ENCODE peak calls at places on chromosome 22, in seven cellular contexts. J, D, H, E, P, A and V are unnamed samples.

GRCh38 chr22:45007247-45007945 is 2.4 kb downstream of the PHF21B start:
- DNase-seq in H (no peak), D (no peak), J (peak; percentile 2), P (peak; percentile 66), E (no peak), A (no peak), V (no peak)

GRCh38 chr22:24289781-24290181 is 19.1 kb downstream of the SPECC1L start:
- DNase-seq in P (peak; percentile 62), A (no peak), D (no peak), J (no peak), H (no peak), E (no peak), V (no peak)

GRCh38 chr22:24303007-24303406 is 32.4 kb downstream of the SPECC1L start:
- DNase-seq in E (no peak), A (no peak), P (no peak), J (no peak), H (no peak), D (no peak), V (no peak)

GRCh38 chr22:41868556-41868955 is 35.7 kb downstream of the SREBF2 start:
- DNase-seq in J (no peak), H (no peak), D (no peak), P (no peak), A (no peak), E (no peak), V (no peak)

GRCh38 chr22:24067587-24068376 is 56.7 kb downstream of the CABIN1 start:
- DNase-seq in A (no peak), D (peak; percentile 25), E (peak; percentile 76), H (no peak), J (no peak), P (peak; percentile 40), V (no peak)

GRCh38 chr22:50686794-50687193 is 14.2 kb downstream of the SHANK3 start:
- DNase-seq in P (no peak), H (no peak), A (peak; percentile 12), E (no peak), D (no peak), J (no peak), V (no peak)

GRCh38 chr22:48894064-48894671 is 933.5 kb downstream of the BRD1 start:
- DNase-seq in P (no peak), E (no peak), J (no peak), D (peak; percentile 4), A (no peak), H (no peak), V (no peak)

GRCh38 chr22:30511903-30512302 is 6.4 kb upstream of the SEC14L4 start:
- DNase-seq in D (no peak), H (no peak), J (no peak), E (no peak), P (no peak), A (no peak), V (no peak)

GRCh38 chr22:44615602-44616180 is 86.3 kb upstream of the PRR5 start:
- DNase-seq in E (no peak), J (no peak), D (no peak), P (no peak), A (no peak), H (no peak), V (no peak)

GRCh38 chr22:20607157-20607907 is 99.9 kb downstream of the MED15 start:
- DNase-seq in E (no peak), D (no peak), P (peak; percentile 73), A (no peak), J (no peak), H (no peak), V (no peak)

GRCh38 chr22:25072406-25072805 is 119.9 kb downstream of the KIAA1671 start:
- DNase-seq in E (no peak), J (no peak), H (no peak), A (no peak), P (no peak), D (no peak), V (no peak)

GRCh38 chr22:50271519-50271970 is 1.4 kb upstream of the MAPK11 start:
- DNase-seq in A (no peak), J (no peak), P (peak; percentile 60), D (peak; percentile 73), E (peak; percentile 75), H (peak; percentile 69), V (peak; percentile 71)

GRCh38 chr22:48644108-48644507 is 1183.6 kb downstream of the BRD1 start:
- DNase-seq in P (no peak), A (no peak), D (no peak), H (no peak), E (no peak), J (no peak), V (no peak)

GRCh38 chr22:35380537-35381423 is at the start of gene HMOX1:
- DNase-seq in A (peak; percentile 98), E (peak; percentile 96), J (peak; percentile 70), H (peak; percentile 92), D (peak; percentile 51), P (peak; percentile 94), V (peak; percentile 92)

GRCh38 chr22:25555506-25556060 is 8.9 kb upstream of the GRK3 start:
- DNase-seq in A (no peak), D (no peak), E (no peak), J (no peak), P (peak; percentile 70), H (no peak), V (no peak)

GRCh38 chr22:41831383-41831782 is 1.5 kb upstream of the SREBF2 start:
- DNase-seq in P (no peak), A (peak; percentile 59), E (no peak), H (no peak), J (no peak), D (peak; percentile 32), V (no peak)

GRCh38 chr22:28435271-28435825 is 244.3 kb downstream of the TTC28 start:
- DNase-seq in J (no peak), P (peak; percentile 59), D (no peak), E (peak; percentile 62), H (peak; percentile 60), A (peak; percentile 45), V (peak; percentile 44)

GRCh38 chr22:31825513-31825912 is 71.7 kb downstream of the DEPDC5 start:
- DNase-seq in H (no peak), D (no peak), E (no peak), J (no peak), P (no peak), A (no peak), V (no peak)

GRCh38 chr22:31829505-31829904 is 75.7 kb downstream of the DEPDC5 start:
- DNase-seq in A (no peak), E (no peak), D (no peak), H (peak; percentile 40), P (no peak), J (peak; percentile 93), V (no peak)

GRCh38 chr22:31830721-31831070 is 76.9 kb downstream of the DEPDC5 start:
- DNase-seq in J (no peak), E (no peak), A (no peak), H (no peak), P (peak; percentile 58), D (no peak), V (no peak)

GRCh38 chr22:31826443-31826842 is 72.6 kb downstream of the DEPDC5 start:
- DNase-seq in P (no peak), J (no peak), A (no peak), D (no peak), H (no peak), E (no peak), V (no peak)

GRCh38 chr22:31828739-31829138 is 74.9 kb downstream of the DEPDC5 start:
- DNase-seq in A (no peak), E (no peak), J (peak; percentile 36), H (no peak), D (no peak), P (no peak), V (no peak)
- H3K27ac ChIP-seq in A (no peak overlapping the region), E (no peak overlapping the region), J (peak overlapping the region; percentile 93), H (no peak overlapping the region), D (no peak overlapping the region), P (no peak overlapping the region), V (no peak overlapping the region)

GRCh38 chr22:27349456-27349855 is 452.1 kb downstream of the MN1 start:
- DNase-seq in H (no peak), A (no peak), J (peak; percentile 11), D (no peak), P (no peak), E (no peak), V (no peak)

GRCh38 chr22:27344546-27344945 is 457.0 kb downstream of the MN1 start:
- DNase-seq in J (no peak), E (no peak), D (no peak), P (peak; percentile 27), A (no peak), H (no peak), V (no peak)

GRCh38 chr22:27345681-27346080 is 455.9 kb downstream of the MN1 start:
- DNase-seq in P (peak; percentile 86), H (no peak), A (no peak), J (no peak), E (no peak), D (no peak), V (no peak)

GRCh38 chr22:27348634-27349033 is 452.9 kb downstream of the MN1 start:
- DNase-seq in D (no peak), P (peak; percentile 36), A (no peak), E (no peak), J (no peak), H (no peak), V (no peak)

DNA sequence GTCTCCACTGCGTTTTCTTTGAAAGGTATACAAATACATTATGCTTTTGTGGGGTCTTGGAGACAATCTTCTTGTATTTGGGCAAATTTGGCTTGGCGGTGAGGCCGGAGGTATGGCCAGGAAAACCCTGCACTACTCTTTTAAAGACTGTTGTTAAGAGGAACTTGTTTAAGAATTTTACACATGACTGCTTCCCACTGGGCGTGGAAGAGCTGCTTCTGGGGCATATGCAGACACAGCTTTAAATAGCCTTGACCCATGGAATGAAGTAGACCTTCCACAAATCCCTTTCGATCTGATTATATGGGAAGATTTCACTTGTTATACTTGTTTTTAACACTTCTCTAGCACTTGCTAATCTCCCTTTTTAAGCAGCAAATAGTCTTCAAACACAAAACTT is 453.6 kb downstream of the MN1 start:
- DNase-seq in A (no peak), J (no peak), P (peak; percentile 78), E (no peak), H (no peak), D (no peak), V (no peak)
- H3K27ac ChIP-seq in A (no peak overlapping the region), J (no peak overlapping the region), P (peak overlapping the region; percentile 86), E (no peak overlapping the region), H (no peak overlapping the region), D (no peak overlapping the region), V (no peak overlapping the region)

DNA sequence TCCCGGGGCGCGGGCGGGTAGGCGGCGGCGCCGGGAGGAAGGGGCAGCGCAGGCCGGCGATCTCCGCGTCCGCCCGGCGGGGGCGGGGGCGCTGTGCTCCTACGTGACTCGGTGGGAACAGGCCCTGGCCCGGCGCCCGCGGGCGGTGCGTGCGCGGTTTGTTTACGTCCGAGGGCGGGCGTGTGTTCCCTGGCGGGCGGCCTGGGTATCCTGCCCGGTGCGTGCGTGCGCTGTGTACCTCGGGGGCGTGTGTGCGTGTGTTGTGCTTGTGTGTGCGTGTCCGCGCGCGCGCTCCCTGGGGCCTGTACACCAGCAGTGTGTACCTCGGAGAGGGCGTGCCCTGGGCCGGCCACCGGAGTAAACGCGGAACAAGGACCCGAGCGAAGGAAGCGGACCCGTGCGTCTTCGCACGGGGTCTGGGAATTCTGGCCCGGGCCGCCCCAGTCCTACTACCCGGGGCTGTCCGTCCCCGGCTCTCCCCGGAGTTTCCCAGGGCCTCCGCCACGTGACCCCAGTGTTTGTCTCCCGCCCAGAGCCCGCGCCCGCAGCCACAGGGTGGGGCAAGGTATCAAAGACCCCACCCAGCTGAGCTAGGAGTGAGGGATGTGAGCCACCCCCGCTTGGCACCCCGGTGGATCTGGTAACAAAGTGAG is 769 bp downstream of the MAFF start:
- DNase-seq in A (peak; percentile 92), E (peak; percentile 94), D (peak; percentile 67), J (peak; percentile 85), H (peak; percentile 89), P (peak; percentile 86), V (peak; percentile 89)
- H3K27ac ChIP-seq in A (peak overlapping the region; percentile 99), E (peak overlapping the region; percentile 100), D (peak overlapping the region; percentile 18), J (peak overlapping the region; percentile 99), H (peak overlapping the region; percentile 100), P (peak overlapping the region; percentile 100), V (peak overlapping the region; percentile 97)

GRCh38 chr22:37337204-37337943 is 55.1 kb downstream of the CYTH4 start:
- DNase-seq in A (no peak), H (no peak), D (no peak), P (no peak), E (no peak), J (no peak), V (no peak)
- H3K27ac ChIP-seq in A (no peak overlapping the region), H (no peak overlapping the region), D (no peak overlapping the region), P (no peak overlapping the region), E (no peak overlapping the region), J (no peak overlapping the region), V (no peak overlapping the region)